ENCODE peak calls at places on chromosomes 16 and 17, in four cellular contexts. One of them, this sample, is unnamed.

GRCh38 chr17:8924595-8924994 is 40.9 kb downstream of the PIK3R5 start:
- DNase-seq in activated CD4-positive, alpha-beta T cell treated with anti-CD3 and anti-CD28 coated beads, Interleukin-2, amount 50 U/mL, for 1 hour: no peak
- DNase-seq in stimulated activated CD8-positive, alpha-beta memory T cell treated with anti-CD3 and anti-CD28 coated beads, Interleukin-12 subunit alpha, Interleukin-12 subunit beta, amount 100 ng/mL, for 1 hour: no peak
- DNase-seq in NK-92 treated with Interleukin-12 subunit alpha and Interleukin-12 subunit beta, amount 100 ng/mL, for 24 hours: no peak
- DNase-seq in this sample: no peak

GRCh38 chr17:77282524-77283515 is 142.1 kb downstream of the SEC14L1 start:
- DNase-seq in activated CD4-positive, alpha-beta T cell treated with anti-CD3 and anti-CD28 coated beads, Interleukin-2, amount 50 U/mL, for 1 hour: no peak
- DNase-seq in stimulated activated CD8-positive, alpha-beta memory T cell treated with anti-CD3 and anti-CD28 coated beads, Interleukin-12 subunit alpha, Interleukin-12 subunit beta, amount 100 ng/mL, for 1 hour: no peak
- DNase-seq in NK-92 treated with Interleukin-12 subunit alpha and Interleukin-12 subunit beta, amount 100 ng/mL, for 24 hours: no peak
- DNase-seq in this sample: peak

GRCh38 chr16:6453742-6454141 is 878.9 kb upstream of the RBFOX1 start:
- DNase-seq in activated CD4-positive, alpha-beta T cell treated with anti-CD3 and anti-CD28 coated beads, Interleukin-2, amount 50 U/mL, for 1 hour: no peak
- DNase-seq in stimulated activated CD8-positive, alpha-beta memory T cell treated with anti-CD3 and anti-CD28 coated beads, Interleukin-12 subunit alpha, Interleukin-12 subunit beta, amount 100 ng/mL, for 1 hour: no peak
- DNase-seq in NK-92 treated with Interleukin-12 subunit alpha and Interleukin-12 subunit beta, amount 100 ng/mL, for 24 hours: no peak
- DNase-seq in this sample: no peak

GRCh38 chr17:65055280-65055707 is 1.2 kb downstream of the GNA13 start:
- DNase-seq in activated CD4-positive, alpha-beta T cell treated with anti-CD3 and anti-CD28 coated beads, Interleukin-2, amount 50 U/mL, for 1 hour: no peak
- DNase-seq in stimulated activated CD8-positive, alpha-beta memory T cell treated with anti-CD3 and anti-CD28 coated beads, Interleukin-12 subunit alpha, Interleukin-12 subunit beta, amount 100 ng/mL, for 1 hour: no peak
- DNase-seq in NK-92 treated with Interleukin-12 subunit alpha and Interleukin-12 subunit beta, amount 100 ng/mL, for 24 hours: no peak
- DNase-seq in this sample: no peak

GRCh38 chr16:23597003-23597756 is 1.1 kb upstream of the NDUFAB1 start:
- DNase-seq in activated CD4-positive, alpha-beta T cell treated with anti-CD3 and anti-CD28 coated beads, Interleukin-2, amount 50 U/mL, for 1 hour: no peak
- DNase-seq in stimulated activated CD8-positive, alpha-beta memory T cell treated with anti-CD3 and anti-CD28 coated beads, Interleukin-12 subunit alpha, Interleukin-12 subunit beta, amount 100 ng/mL, for 1 hour: no peak
- DNase-seq in NK-92 treated with Interleukin-12 subunit alpha and Interleukin-12 subunit beta, amount 100 ng/mL, for 24 hours: no peak
- DNase-seq in this sample: peak

GRCh38 chr16:82523786-82524185 is 103.0 kb upstream of the CDH13 start:
- DNase-seq in activated CD4-positive, alpha-beta T cell treated with anti-CD3 and anti-CD28 coated beads, Interleukin-2, amount 50 U/mL, for 1 hour: no peak
- DNase-seq in stimulated activated CD8-positive, alpha-beta memory T cell treated with anti-CD3 and anti-CD28 coated beads, Interleukin-12 subunit alpha, Interleukin-12 subunit beta, amount 100 ng/mL, for 1 hour: no peak
- DNase-seq in NK-92 treated with Interleukin-12 subunit alpha and Interleukin-12 subunit beta, amount 100 ng/mL, for 24 hours: no peak
- DNase-seq in this sample: peak

GRCh38 chr17:56300191-56300590 is 146.9 kb downstream of the ANKFN1 start:
- DNase-seq in activated CD4-positive, alpha-beta T cell treated with anti-CD3 and anti-CD28 coated beads, Interleukin-2, amount 50 U/mL, for 1 hour: no peak
- DNase-seq in stimulated activated CD8-positive, alpha-beta memory T cell treated with anti-CD3 and anti-CD28 coated beads, Interleukin-12 subunit alpha, Interleukin-12 subunit beta, amount 100 ng/mL, for 1 hour: no peak
- DNase-seq in NK-92 treated with Interleukin-12 subunit alpha and Interleukin-12 subunit beta, amount 100 ng/mL, for 24 hours: no peak
- DNase-seq in this sample: no peak

GRCh38 chr16:58128721-58129096 is 472 bp downstream of the CFAP20 start:
- DNase-seq in activated CD4-positive, alpha-beta T cell treated with anti-CD3 and anti-CD28 coated beads, Interleukin-2, amount 50 U/mL, for 1 hour: peak
- DNase-seq in stimulated activated CD8-positive, alpha-beta memory T cell treated with anti-CD3 and anti-CD28 coated beads, Interleukin-12 subunit alpha, Interleukin-12 subunit beta, amount 100 ng/mL, for 1 hour: no peak
- DNase-seq in NK-92 treated with Interleukin-12 subunit alpha and Interleukin-12 subunit beta, amount 100 ng/mL, for 24 hours: peak
- DNase-seq in this sample: no peak

GRCh38 chr17:4136373-4136772 is 6.5 kb downstream of the ZZEF1 start:
- DNase-seq in activated CD4-positive, alpha-beta T cell treated with anti-CD3 and anti-CD28 coated beads, Interleukin-2, amount 50 U/mL, for 1 hour: no peak
- DNase-seq in stimulated activated CD8-positive, alpha-beta memory T cell treated with anti-CD3 and anti-CD28 coated beads, Interleukin-12 subunit alpha, Interleukin-12 subunit beta, amount 100 ng/mL, for 1 hour: no peak
- DNase-seq in NK-92 treated with Interleukin-12 subunit alpha and Interleukin-12 subunit beta, amount 100 ng/mL, for 24 hours: no peak
- DNase-seq in this sample: no peak

GRCh38 chr16:84761448-84762368 is 58.1 kb upstream of the CRISPLD2 start:
- DNase-seq in activated CD4-positive, alpha-beta T cell treated with anti-CD3 and anti-CD28 coated beads, Interleukin-2, amount 50 U/mL, for 1 hour: no peak
- DNase-seq in stimulated activated CD8-positive, alpha-beta memory T cell treated with anti-CD3 and anti-CD28 coated beads, Interleukin-12 subunit alpha, Interleukin-12 subunit beta, amount 100 ng/mL, for 1 hour: no peak
- DNase-seq in NK-92 treated with Interleukin-12 subunit alpha and Interleukin-12 subunit beta, amount 100 ng/mL, for 24 hours: no peak
- DNase-seq in this sample: no peak

GRCh38 chr16:85642762-85643281 is 29.7 kb downstream of the GSE1 start:
- DNase-seq in activated CD4-positive, alpha-beta T cell treated with anti-CD3 and anti-CD28 coated beads, Interleukin-2, amount 50 U/mL, for 1 hour: no peak
- DNase-seq in stimulated activated CD8-positive, alpha-beta memory T cell treated with anti-CD3 and anti-CD28 coated beads, Interleukin-12 subunit alpha, Interleukin-12 subunit beta, amount 100 ng/mL, for 1 hour: no peak
- DNase-seq in NK-92 treated with Interleukin-12 subunit alpha and Interleukin-12 subunit beta, amount 100 ng/mL, for 24 hours: no peak
- DNase-seq in this sample: no peak

GRCh38 chr17:47615766-47616424 is 33.8 kb upstream of the KPNB1 start:
- DNase-seq in activated CD4-positive, alpha-beta T cell treated with anti-CD3 and anti-CD28 coated beads, Interleukin-2, amount 50 U/mL, for 1 hour: no peak
- DNase-seq in stimulated activated CD8-positive, alpha-beta memory T cell treated with anti-CD3 and anti-CD28 coated beads, Interleukin-12 subunit alpha, Interleukin-12 subunit beta, amount 100 ng/mL, for 1 hour: no peak
- DNase-seq in NK-92 treated with Interleukin-12 subunit alpha and Interleukin-12 subunit beta, amount 100 ng/mL, for 24 hours: no peak
- DNase-seq in this sample: peak

GRCh38 chr16:88691924-88692560 is 5.7 kb upstream of the SNAI3 start:
- DNase-seq in activated CD4-positive, alpha-beta T cell treated with anti-CD3 and anti-CD28 coated beads, Interleukin-2, amount 50 U/mL, for 1 hour: no peak
- DNase-seq in stimulated activated CD8-positive, alpha-beta memory T cell treated with anti-CD3 and anti-CD28 coated beads, Interleukin-12 subunit alpha, Interleukin-12 subunit beta, amount 100 ng/mL, for 1 hour: no peak
- DNase-seq in NK-92 treated with Interleukin-12 subunit alpha and Interleukin-12 subunit beta, amount 100 ng/mL, for 24 hours: no peak
- DNase-seq in this sample: no peak

GRCh38 chr16:74742051-74742481 is 32.6 kb downstream of the FA2H start:
- DNase-seq in activated CD4-positive, alpha-beta T cell treated with anti-CD3 and anti-CD28 coated beads, Interleukin-2, amount 50 U/mL, for 1 hour: no peak
- DNase-seq in stimulated activated CD8-positive, alpha-beta memory T cell treated with anti-CD3 and anti-CD28 coated beads, Interleukin-12 subunit alpha, Interleukin-12 subunit beta, amount 100 ng/mL, for 1 hour: no peak
- DNase-seq in NK-92 treated with Interleukin-12 subunit alpha and Interleukin-12 subunit beta, amount 100 ng/mL, for 24 hours: no peak
- DNase-seq in this sample: no peak

GRCh38 chr16:69904495-69905170 is 46.5 kb upstream of the CLEC18A start:
- DNase-seq in activated CD4-positive, alpha-beta T cell treated with anti-CD3 and anti-CD28 coated beads, Interleukin-2, amount 50 U/mL, for 1 hour: no peak
- DNase-seq in stimulated activated CD8-positive, alpha-beta memory T cell treated with anti-CD3 and anti-CD28 coated beads, Interleukin-12 subunit alpha, Interleukin-12 subunit beta, amount 100 ng/mL, for 1 hour: no peak
- DNase-seq in NK-92 treated with Interleukin-12 subunit alpha and Interleukin-12 subunit beta, amount 100 ng/mL, for 24 hours: no peak
- DNase-seq in this sample: no peak

GRCh38 chr16:89383095-89384003 is 107.0 kb downstream of the ANKRD11 start:
- DNase-seq in activated CD4-positive, alpha-beta T cell treated with anti-CD3 and anti-CD28 coated beads, Interleukin-2, amount 50 U/mL, for 1 hour: no peak
- DNase-seq in stimulated activated CD8-positive, alpha-beta memory T cell treated with anti-CD3 and anti-CD28 coated beads, Interleukin-12 subunit alpha, Interleukin-12 subunit beta, amount 100 ng/mL, for 1 hour: no peak
- DNase-seq in NK-92 treated with Interleukin-12 subunit alpha and Interleukin-12 subunit beta, amount 100 ng/mL, for 24 hours: no peak
- DNase-seq in this sample: no peak

GRCh38 chr17:61238455-61238933 is 161.1 kb upstream of the TBX2 start:
- DNase-seq in activated CD4-positive, alpha-beta T cell treated with anti-CD3 and anti-CD28 coated beads, Interleukin-2, amount 50 U/mL, for 1 hour: no peak
- DNase-seq in stimulated activated CD8-positive, alpha-beta memory T cell treated with anti-CD3 and anti-CD28 coated beads, Interleukin-12 subunit alpha, Interleukin-12 subunit beta, amount 100 ng/mL, for 1 hour: no peak
- DNase-seq in NK-92 treated with Interleukin-12 subunit alpha and Interleukin-12 subunit beta, amount 100 ng/mL, for 24 hours: no peak
- DNase-seq in this sample: peak

GRCh38 chr17:6489016-6489550 is 44.8 kb downstream of the PIMREG start:
- DNase-seq in activated CD4-positive, alpha-beta T cell treated with anti-CD3 and anti-CD28 coated beads, Interleukin-2, amount 50 U/mL, for 1 hour: no peak
- DNase-seq in stimulated activated CD8-positive, alpha-beta memory T cell treated with anti-CD3 and anti-CD28 coated beads, Interleukin-12 subunit alpha, Interleukin-12 subunit beta, amount 100 ng/mL, for 1 hour: no peak
- DNase-seq in NK-92 treated with Interleukin-12 subunit alpha and Interleukin-12 subunit beta, amount 100 ng/mL, for 24 hours: no peak
- DNase-seq in this sample: no peak

This sample was measured in RCC 7860.